ENCODE peak calls at places on chromosomes 7 and 10, in seven cellular contexts. One of them, this sample, is unnamed.
A peak's percentile ranks its signal among the peaks of the same experiment; 100 is the strongest.

GRCh38 chr10:21934307-21934706 is 69.2 kb downstream of the DNAJC1 start:
- DNase-seq in left ventricle myocardium inferior: no peak
- DNase-seq in dorsolateral prefrontal cortex: no peak
- DNase-seq in thoracic aorta: no peak
- DNase-seq in IMR-90: peak; percentile 56
- DNase-seq in CD4-positive, alpha-beta T cell: no peak
- DNase-seq in gastrocnemius medialis: no peak
- DNase-seq in this sample: no peak

GRCh38 chr10:108797573-108797972 is 1125.7 kb downstream of the XPNPEP1 start:
- DNase-seq in left ventricle myocardium inferior: no peak
- DNase-seq in dorsolateral prefrontal cortex: no peak
- DNase-seq in thoracic aorta: no peak
- DNase-seq in IMR-90: no peak
- DNase-seq in CD4-positive, alpha-beta T cell: no peak
- DNase-seq in gastrocnemius medialis: no peak
- DNase-seq in this sample: no peak

GRCh38 chr10:58393317-58393716 is 8.1 kb downstream of the TFAM start:
- DNase-seq in left ventricle myocardium inferior: no peak
- DNase-seq in dorsolateral prefrontal cortex: no peak
- DNase-seq in thoracic aorta: no peak
- DNase-seq in IMR-90: peak; percentile 8
- DNase-seq in CD4-positive, alpha-beta T cell: no peak
- DNase-seq in gastrocnemius medialis: no peak
- DNase-seq in this sample: no peak

GRCh38 chr10:34489973-34490372 is 325.1 kb downstream of the PARD3 start:
- DNase-seq in left ventricle myocardium inferior: no peak
- DNase-seq in dorsolateral prefrontal cortex: no peak
- DNase-seq in thoracic aorta: no peak
- DNase-seq in IMR-90: peak; percentile 64
- DNase-seq in CD4-positive, alpha-beta T cell: no peak
- DNase-seq in gastrocnemius medialis: no peak
- DNase-seq in this sample: no peak

GRCh38 chr10:124539935-124540641 is 78.5 kb downstream of the LHPP start:
- DNase-seq in left ventricle myocardium inferior: peak; percentile 71
- DNase-seq in dorsolateral prefrontal cortex: peak; percentile 58
- DNase-seq in thoracic aorta: no peak
- DNase-seq in IMR-90: peak; percentile 18
- DNase-seq in CD4-positive, alpha-beta T cell: peak; percentile 70
- DNase-seq in gastrocnemius medialis: peak; percentile 64
- DNase-seq in this sample: peak; percentile 91

GRCh38 chr10:127840884-127841283 is 51.9 kb downstream of the CLRN3 start:
- DNase-seq in left ventricle myocardium inferior: no peak
- DNase-seq in dorsolateral prefrontal cortex: no peak
- DNase-seq in thoracic aorta: no peak
- DNase-seq in IMR-90: no peak
- DNase-seq in CD4-positive, alpha-beta T cell: no peak
- DNase-seq in gastrocnemius medialis: no peak
- DNase-seq in this sample: no peak

GRCh38 chr7:72805526-72806494 is 22.2 kb downstream of the TYW1B start:
- DNase-seq in left ventricle myocardium inferior: no peak
- DNase-seq in dorsolateral prefrontal cortex: no peak
- DNase-seq in thoracic aorta: no peak
- DNase-seq in IMR-90: peak; percentile 82
- DNase-seq in CD4-positive, alpha-beta T cell: no peak
- DNase-seq in gastrocnemius medialis: no peak
- DNase-seq in this sample: no peak

GRCh38 chr7:137920637-137921473 is 74.1 kb upstream of the DGKI start:
- DNase-seq in left ventricle myocardium inferior: no peak
- DNase-seq in dorsolateral prefrontal cortex: no peak
- DNase-seq in thoracic aorta: no peak
- DNase-seq in IMR-90: peak; percentile 55
- DNase-seq in CD4-positive, alpha-beta T cell: no peak
- DNase-seq in gastrocnemius medialis: no peak
- DNase-seq in this sample: no peak

GRCh38 chr10:85863301-85864172 is 503.1 kb downstream of the GRID1 start:
- DNase-seq in left ventricle myocardium inferior: no peak
- DNase-seq in dorsolateral prefrontal cortex: no peak
- DNase-seq in thoracic aorta: no peak
- DNase-seq in IMR-90: no peak
- DNase-seq in CD4-positive, alpha-beta T cell: no peak
- DNase-seq in gastrocnemius medialis: no peak
- DNase-seq in this sample: no peak

GRCh38 chr10:71621783-71622526 is 97.6 kb downstream of the C10orf105 start:
- DNase-seq in left ventricle myocardium inferior: no peak
- DNase-seq in dorsolateral prefrontal cortex: peak; percentile 26
- DNase-seq in thoracic aorta: no peak
- DNase-seq in IMR-90: peak; percentile 36
- DNase-seq in CD4-positive, alpha-beta T cell: no peak
- DNase-seq in gastrocnemius medialis: peak; percentile 45
- DNase-seq in this sample: no peak

GRCh38 chr10:23344251-23344841 is at the start of gene C10orf67:
- DNase-seq in left ventricle myocardium inferior: peak; percentile 49
- DNase-seq in dorsolateral prefrontal cortex: peak; percentile 57
- DNase-seq in thoracic aorta: no peak
- DNase-seq in IMR-90: peak; percentile 39
- DNase-seq in CD4-positive, alpha-beta T cell: peak; percentile 13
- DNase-seq in gastrocnemius medialis: peak; percentile 14
- DNase-seq in this sample: peak; percentile 77

GRCh38 chr7:112930787-112931186 is 140.6 kb upstream of the TMEM168 start:
- DNase-seq in left ventricle myocardium inferior: no peak
- DNase-seq in dorsolateral prefrontal cortex: no peak
- DNase-seq in thoracic aorta: no peak
- DNase-seq in IMR-90: peak; percentile 76
- DNase-seq in CD4-positive, alpha-beta T cell: no peak
- DNase-seq in gastrocnemius medialis: no peak
- DNase-seq in this sample: no peak

GRCh38 chr10:96585726-96586418 is 940 bp downstream of the TM9SF3 start:
- DNase-seq in left ventricle myocardium inferior: no peak
- DNase-seq in dorsolateral prefrontal cortex: no peak
- DNase-seq in thoracic aorta: no peak
- DNase-seq in IMR-90: peak; percentile 7
- DNase-seq in CD4-positive, alpha-beta T cell: peak; percentile 2
- DNase-seq in gastrocnemius medialis: no peak
- DNase-seq in this sample: no peak

GRCh38 chr10:79068203-79068561 is 584 bp upstream of the ZMIZ1 start:
- DNase-seq in left ventricle myocardium inferior: no peak
- DNase-seq in dorsolateral prefrontal cortex: no peak
- DNase-seq in thoracic aorta: no peak
- DNase-seq in IMR-90: no peak
- DNase-seq in CD4-positive, alpha-beta T cell: peak; percentile 27
- DNase-seq in gastrocnemius medialis: no peak
- DNase-seq in this sample: no peak

DNA sequence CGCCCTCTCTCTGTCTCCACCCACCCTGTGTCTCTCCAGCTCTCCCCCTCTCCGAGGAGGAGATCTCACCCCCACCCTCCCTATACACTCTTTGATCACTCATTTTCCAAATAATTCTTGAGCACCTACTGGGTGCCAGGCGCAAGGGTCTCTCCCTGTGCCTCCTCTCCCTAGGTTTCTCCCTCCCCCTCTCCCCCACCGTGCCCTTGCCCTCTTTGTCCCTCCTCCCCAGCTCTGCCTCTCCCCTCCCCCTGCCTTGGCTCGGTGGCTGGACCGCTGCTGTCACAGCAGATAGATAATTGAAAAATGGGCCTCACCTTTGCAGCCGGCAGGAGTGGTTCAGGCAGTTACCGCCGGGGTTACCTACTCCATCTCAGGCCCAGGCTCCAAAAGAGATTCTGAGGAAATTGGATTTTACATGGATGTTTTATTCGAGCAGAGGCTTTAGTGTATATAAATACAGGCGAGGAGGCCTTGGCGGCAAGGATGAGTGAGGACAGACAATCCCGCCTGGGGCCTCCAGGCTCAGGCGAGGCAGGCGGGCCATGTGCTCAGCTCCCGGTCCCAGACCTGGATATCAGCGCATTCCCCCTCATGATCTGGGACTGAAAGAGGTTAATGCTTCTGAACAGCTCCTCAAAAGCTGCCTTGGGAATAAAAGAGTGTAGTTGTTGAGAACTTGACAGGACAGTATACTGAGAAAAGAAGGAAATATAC is 60.8 kb upstream of the BTRC start:
- DNase-seq in left ventricle myocardium inferior: no peak
- DNase-seq in dorsolateral prefrontal cortex: no peak
- DNase-seq in thoracic aorta: no peak
- DNase-seq in IMR-90: no peak
- DNase-seq in CD4-positive, alpha-beta T cell: no peak
- DNase-seq in gastrocnemius medialis: no peak
- DNase-seq in this sample: no peak
- H3K27me3 ChIP-seq in left ventricle myocardium inferior: peaks cover 96% of the 10 kb centered on the region
- H3K27me3 ChIP-seq in dorsolateral prefrontal cortex: no peaks in the 10 kb centered on the region
- H3K27me3 ChIP-seq in thoracic aorta: no peaks in the 10 kb centered on the region
- H3K27me3 ChIP-seq in IMR-90: peaks cover 82% of the 10 kb centered on the region
- H3K27me3 ChIP-seq in CD4-positive, alpha-beta T cell: peaks cover 71% of the 10 kb centered on the region
- H3K27me3 ChIP-seq in gastrocnemius medialis: no peaks in the 10 kb centered on the region
- H3K27me3 ChIP-seq in this sample: no peaks in the 10 kb centered on the region

GRCh38 chr10:102341038-102341688 is 54.3 kb upstream of the NFKB2 start:
- DNase-seq in left ventricle myocardium inferior: no peak
- DNase-seq in dorsolateral prefrontal cortex: no peak
- DNase-seq in thoracic aorta: no peak
- DNase-seq in IMR-90: peak; percentile 10
- DNase-seq in CD4-positive, alpha-beta T cell: no peak
- DNase-seq in gastrocnemius medialis: no peak
- DNase-seq in this sample: no peak
- H3K27me3 ChIP-seq in left ventricle myocardium inferior: no peaks in the 10 kb centered on the region
- H3K27me3 ChIP-seq in dorsolateral prefrontal cortex: no peaks in the 10 kb centered on the region
- H3K27me3 ChIP-seq in thoracic aorta: no peaks in the 10 kb centered on the region
- H3K27me3 ChIP-seq in IMR-90: no peaks in the 10 kb centered on the region
- H3K27me3 ChIP-seq in CD4-positive, alpha-beta T cell: no peaks in the 10 kb centered on the region
- H3K27me3 ChIP-seq in gastrocnemius medialis: no peaks in the 10 kb centered on the region
- H3K27me3 ChIP-seq in this sample: no peaks in the 10 kb centered on the region

GRCh38 chr10:120978589-120979252 is 127.6 kb downstream of the WDR11 start:
- DNase-seq in left ventricle myocardium inferior: no peak
- DNase-seq in dorsolateral prefrontal cortex: no peak
- DNase-seq in thoracic aorta: no peak
- DNase-seq in IMR-90: peak; percentile 2
- DNase-seq in CD4-positive, alpha-beta T cell: no peak
- DNase-seq in gastrocnemius medialis: no peak
- DNase-seq in this sample: no peak

GRCh38 chr10:120981601-120982381 is 130.6 kb downstream of the WDR11 start:
- DNase-seq in left ventricle myocardium inferior: no peak
- DNase-seq in dorsolateral prefrontal cortex: no peak
- DNase-seq in thoracic aorta: no peak
- DNase-seq in IMR-90: no peak
- DNase-seq in CD4-positive, alpha-beta T cell: no peak
- DNase-seq in gastrocnemius medialis: no peak
- DNase-seq in this sample: no peak

GRCh38 chr10:120979435-120980315 is 128.5 kb downstream of the WDR11 start:
- DNase-seq in left ventricle myocardium inferior: no peak
- DNase-seq in dorsolateral prefrontal cortex: peak; percentile 21
- DNase-seq in thoracic aorta: no peak
- DNase-seq in IMR-90: no peak
- DNase-seq in CD4-positive, alpha-beta T cell: no peak
- DNase-seq in gastrocnemius medialis: no peak
- DNase-seq in this sample: peak; percentile 62

GRCh38 chr10:120982507-120982906 is 131.3 kb downstream of the WDR11 start:
- DNase-seq in left ventricle myocardium inferior: no peak
- DNase-seq in dorsolateral prefrontal cortex: no peak
- DNase-seq in thoracic aorta: no peak
- DNase-seq in IMR-90: no peak
- DNase-seq in CD4-positive, alpha-beta T cell: no peak
- DNase-seq in gastrocnemius medialis: no peak
- DNase-seq in this sample: no peak

DNA sequence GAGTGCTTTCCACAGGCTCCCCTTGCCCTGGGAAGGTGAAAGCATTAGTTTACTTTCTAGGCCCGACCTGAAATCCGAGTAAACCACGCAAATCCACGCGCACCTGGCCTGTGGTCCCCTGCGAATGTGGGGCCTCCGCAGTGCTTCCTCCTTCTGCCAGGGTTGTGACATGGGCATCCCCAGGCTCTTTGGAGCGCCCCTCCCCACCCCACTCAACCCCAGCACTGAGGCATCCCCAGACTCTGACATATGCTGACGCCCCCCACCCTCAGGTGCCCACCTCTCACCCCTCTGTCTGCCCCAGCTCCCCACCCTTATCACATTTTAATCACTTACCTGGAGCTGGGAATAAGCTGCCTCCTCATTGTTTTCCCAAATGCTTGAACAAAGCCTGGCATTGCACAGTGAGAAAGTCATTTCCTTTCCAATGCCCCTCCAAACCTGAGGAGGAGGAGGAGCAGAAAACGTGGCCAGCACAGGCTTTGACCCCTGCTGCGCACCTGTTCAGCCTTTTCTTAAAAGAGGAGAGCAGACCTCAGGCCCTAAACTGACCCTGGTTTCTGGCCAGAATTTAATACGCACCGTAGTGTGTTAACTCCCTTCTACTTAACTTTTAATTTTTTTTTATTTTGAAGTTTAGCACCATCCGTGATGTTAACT is 129.3 kb downstream of the WDR11 start:
- DNase-seq in left ventricle myocardium inferior: no peak
- DNase-seq in dorsolateral prefrontal cortex: no peak
- DNase-seq in thoracic aorta: no peak
- DNase-seq in IMR-90: no peak
- DNase-seq in CD4-positive, alpha-beta T cell: no peak
- DNase-seq in gastrocnemius medialis: no peak
- DNase-seq in this sample: no peak
- H3K27me3 ChIP-seq in left ventricle myocardium inferior: peaks cover 85% of the 10 kb centered on the region
- H3K27me3 ChIP-seq in dorsolateral prefrontal cortex: no peaks in the 10 kb centered on the region
- H3K27me3 ChIP-seq in thoracic aorta: no peaks in the 10 kb centered on the region
- H3K27me3 ChIP-seq in IMR-90: peaks cover 5% of the 10 kb centered on the region
- H3K27me3 ChIP-seq in CD4-positive, alpha-beta T cell: peaks cover 40% of the 10 kb centered on the region
- H3K27me3 ChIP-seq in gastrocnemius medialis: peaks cover 21% of the 10 kb centered on the region
- H3K27me3 ChIP-seq in this sample: no peaks in the 10 kb centered on the region

GRCh38 chr10:35502697-35503096 is 102.4 kb upstream of the GJD4 start:
- DNase-seq in left ventricle myocardium inferior: no peak
- DNase-seq in dorsolateral prefrontal cortex: no peak
- DNase-seq in thoracic aorta: no peak
- DNase-seq in IMR-90: no peak
- DNase-seq in CD4-positive, alpha-beta T cell: no peak
- DNase-seq in gastrocnemius medialis: no peak
- DNase-seq in this sample: no peak
- H3K27me3 ChIP-seq in left ventricle myocardium inferior: no peaks in the 10 kb centered on the region
- H3K27me3 ChIP-seq in dorsolateral prefrontal cortex: no peaks in the 10 kb centered on the region
- H3K27me3 ChIP-seq in thoracic aorta: no peaks in the 10 kb centered on the region
- H3K27me3 ChIP-seq in IMR-90: no peaks in the 10 kb centered on the region
- H3K27me3 ChIP-seq in CD4-positive, alpha-beta T cell: no peaks in the 10 kb centered on the region
- H3K27me3 ChIP-seq in gastrocnemius medialis: no peaks in the 10 kb centered on the region
- H3K27me3 ChIP-seq in this sample: no peaks in the 10 kb centered on the region

DNA sequence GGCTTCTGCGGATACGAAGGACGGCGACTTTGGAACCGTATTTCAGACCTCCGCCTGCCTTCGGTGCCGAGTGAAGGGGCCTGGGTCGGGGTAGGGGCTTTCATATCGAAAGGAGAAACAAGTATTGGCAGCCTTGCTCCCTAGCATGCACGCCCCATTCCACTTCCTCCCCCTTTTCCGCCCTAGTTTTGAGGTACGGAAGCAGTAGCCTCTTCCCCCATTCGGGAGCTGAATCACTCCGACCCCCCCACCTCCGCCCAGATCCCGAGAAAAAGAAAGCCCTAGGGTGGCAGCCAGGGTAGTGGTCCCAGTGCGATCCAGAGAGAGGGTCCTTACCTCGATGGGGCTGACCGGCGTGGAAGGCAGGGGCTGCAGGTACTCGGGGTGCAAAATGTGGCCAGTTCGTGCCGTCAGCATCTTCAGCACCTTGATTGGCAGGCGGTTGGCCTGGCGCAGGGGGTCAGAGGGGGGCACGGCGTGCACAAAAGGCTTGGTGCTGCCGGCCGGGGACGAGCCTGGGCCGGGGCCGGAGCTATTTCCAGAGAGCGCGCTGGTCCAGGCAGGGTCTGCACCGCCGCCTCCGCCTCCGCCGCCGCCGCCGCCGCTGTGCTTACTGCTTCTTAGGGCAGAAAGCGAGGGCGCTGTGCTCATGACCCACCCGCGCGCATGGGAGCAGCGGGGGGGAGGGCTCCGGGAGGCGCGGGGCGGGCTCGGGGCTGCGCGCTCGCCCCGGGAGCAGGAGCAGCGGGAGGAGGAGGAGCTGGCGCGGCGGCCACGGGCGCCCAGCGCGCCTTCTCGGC is 595 bp downstream of the ZNF503 start:
- DNase-seq in left ventricle myocardium inferior: peak; percentile 74
- DNase-seq in dorsolateral prefrontal cortex: peak; percentile 62
- DNase-seq in thoracic aorta: no peak
- DNase-seq in IMR-90: peak; percentile 56
- DNase-seq in CD4-positive, alpha-beta T cell: no peak
- DNase-seq in gastrocnemius medialis: no peak
- DNase-seq in this sample: peak; percentile 90
- H3K27me3 ChIP-seq in left ventricle myocardium inferior: peaks cover 18% of the 10 kb centered on the region
- H3K27me3 ChIP-seq in dorsolateral prefrontal cortex: peaks cover 52% of the 10 kb centered on the region
- H3K27me3 ChIP-seq in thoracic aorta: no peaks in the 10 kb centered on the region
- H3K27me3 ChIP-seq in IMR-90: peaks cover 3% of the 10 kb centered on the region
- H3K27me3 ChIP-seq in CD4-positive, alpha-beta T cell: peaks cover 90% of the 10 kb centered on the region
- H3K27me3 ChIP-seq in gastrocnemius medialis: peaks cover 38% of the 10 kb centered on the region
- H3K27me3 ChIP-seq in this sample: no peaks in the 10 kb centered on the region